ENCODE peak calls at places on chromosomes 6 and 20, in six cellular contexts. One of them, this sample, is unnamed.

GRCh38 chr6:34455831-34456230 is 10.0 kb upstream of the PACSIN1 start:
- DNase-seq in neuronal stem cell: no peak
- DNase-seq in GM23248: no peak
- DNase-seq in IMR-90: no peak
- DNase-seq in H9: no peak
- DNase-seq in endothelial cell of umbilical vein: no peak
- DNase-seq in this sample: no peak

GRCh38 chr6:24927985-24928735 is 7.6 kb downstream of the RIPOR2 start:
- DNase-seq in neuronal stem cell: no peak
- DNase-seq in GM23248: peak
- DNase-seq in IMR-90: peak
- DNase-seq in H9: no peak
- DNase-seq in endothelial cell of umbilical vein: no peak
- DNase-seq in this sample: no peak

GRCh38 chr20:33744773-33745385 is 13.1 kb downstream of the ZNF341 start:
- DNase-seq in neuronal stem cell: no peak
- DNase-seq in GM23248: no peak
- DNase-seq in IMR-90: no peak
- DNase-seq in H9: no peak
- DNase-seq in endothelial cell of umbilical vein: no peak
- DNase-seq in this sample: peak

GRCh38 chr6:99114769-99115406 is 167.1 kb upstream of the FBXL4 start:
- DNase-seq in neuronal stem cell: no peak
- DNase-seq in GM23248: no peak
- DNase-seq in IMR-90: no peak
- DNase-seq in H9: no peak
- DNase-seq in endothelial cell of umbilical vein: no peak
- DNase-seq in this sample: no peak

GRCh38 chr6:161508341-161508740 is 234.5 kb upstream of the AGPAT4 start:
- DNase-seq in neuronal stem cell: no peak
- DNase-seq in GM23248: no peak
- DNase-seq in IMR-90: no peak
- DNase-seq in H9: no peak
- DNase-seq in endothelial cell of umbilical vein: no peak
- DNase-seq in this sample: no peak

GRCh38 chr6:82220167-82220566 is 27.4 kb downstream of the IBTK start:
- DNase-seq in neuronal stem cell: no peak
- DNase-seq in GM23248: no peak
- DNase-seq in IMR-90: no peak
- DNase-seq in H9: no peak
- DNase-seq in endothelial cell of umbilical vein: no peak
- DNase-seq in this sample: no peak

GRCh38 chr6:80725156-80725930 is 618.9 kb downstream of the BCKDHB start:
- DNase-seq in neuronal stem cell: no peak
- DNase-seq in GM23248: peak
- DNase-seq in IMR-90: peak
- DNase-seq in H9: no peak
- DNase-seq in endothelial cell of umbilical vein: no peak
- DNase-seq in this sample: peak

GRCh38 chr20:64260239-64260638 is 4.7 kb downstream of the PCMTD2 start:
- DNase-seq in neuronal stem cell: no peak
- DNase-seq in GM23248: no peak
- DNase-seq in IMR-90: no peak
- DNase-seq in H9: no peak
- DNase-seq in endothelial cell of umbilical vein: no peak
- DNase-seq in this sample: no peak

GRCh38 chr6:63927538-63927937 is 291.9 kb downstream of the PHF3 start:
- DNase-seq in neuronal stem cell: no peak
- DNase-seq in GM23248: no peak
- DNase-seq in IMR-90: no peak
- DNase-seq in H9: no peak
- DNase-seq in endothelial cell of umbilical vein: no peak
- DNase-seq in this sample: no peak

GRCh38 chr6:63926950-63927349 is 291.3 kb downstream of the PHF3 start:
- DNase-seq in neuronal stem cell: no peak
- DNase-seq in GM23248: no peak
- DNase-seq in IMR-90: no peak
- DNase-seq in H9: no peak
- DNase-seq in endothelial cell of umbilical vein: no peak
- DNase-seq in this sample: no peak

GRCh38 chr6:63919556-63920110 is 284.0 kb downstream of the PHF3 start:
- DNase-seq in neuronal stem cell: no peak
- DNase-seq in GM23248: no peak
- DNase-seq in IMR-90: no peak
- DNase-seq in H9: no peak
- DNase-seq in endothelial cell of umbilical vein: no peak
- DNase-seq in this sample: no peak

GRCh38 chr6:63926258-63926657 is 290.7 kb downstream of the PHF3 start:
- DNase-seq in neuronal stem cell: no peak
- DNase-seq in GM23248: no peak
- DNase-seq in IMR-90: no peak
- DNase-seq in H9: no peak
- DNase-seq in endothelial cell of umbilical vein: no peak
- DNase-seq in this sample: no peak

DNA sequence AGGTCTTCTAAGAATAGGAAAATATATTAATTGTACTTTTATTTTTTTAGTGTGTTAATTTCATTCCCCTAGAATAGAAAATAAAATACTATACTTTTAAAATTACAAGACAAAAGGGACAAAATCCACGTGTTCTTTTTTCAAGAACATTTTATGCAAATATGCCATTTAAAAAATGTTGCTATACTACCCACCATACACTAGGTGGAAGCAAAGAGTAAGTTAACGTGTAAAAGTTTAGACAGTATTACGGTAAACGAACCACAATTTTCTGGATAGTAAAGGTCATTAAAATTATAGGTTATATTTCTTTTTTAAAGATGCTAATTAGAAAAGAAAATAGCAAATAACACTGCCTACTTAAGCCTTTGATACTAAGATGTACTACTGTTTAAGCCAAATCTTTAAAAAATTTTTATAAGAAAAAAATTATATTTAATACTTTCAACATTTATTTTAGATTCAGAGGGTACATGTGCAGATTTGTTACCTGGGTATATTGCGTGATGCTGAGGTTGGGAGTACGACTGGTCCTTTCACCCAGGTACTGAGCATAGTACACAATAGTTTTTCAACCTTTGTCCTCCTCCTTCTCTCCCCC is 287.6 kb downstream of the PHF3 start:
- DNase-seq in neuronal stem cell: no peak
- DNase-seq in GM23248: peak
- DNase-seq in IMR-90: peak
- DNase-seq in H9: no peak
- DNase-seq in endothelial cell of umbilical vein: peak
- DNase-seq in this sample: peak
- H3K27ac ChIP-seq in neuronal stem cell: no peak
- H3K27ac ChIP-seq in GM23248: no peak
- H3K27ac ChIP-seq in IMR-90: no peak
- H3K27ac ChIP-seq in H9: no peak
- H3K27ac ChIP-seq in endothelial cell of umbilical vein: no peak
- H3K27ac ChIP-seq in this sample: no peak

DNA sequence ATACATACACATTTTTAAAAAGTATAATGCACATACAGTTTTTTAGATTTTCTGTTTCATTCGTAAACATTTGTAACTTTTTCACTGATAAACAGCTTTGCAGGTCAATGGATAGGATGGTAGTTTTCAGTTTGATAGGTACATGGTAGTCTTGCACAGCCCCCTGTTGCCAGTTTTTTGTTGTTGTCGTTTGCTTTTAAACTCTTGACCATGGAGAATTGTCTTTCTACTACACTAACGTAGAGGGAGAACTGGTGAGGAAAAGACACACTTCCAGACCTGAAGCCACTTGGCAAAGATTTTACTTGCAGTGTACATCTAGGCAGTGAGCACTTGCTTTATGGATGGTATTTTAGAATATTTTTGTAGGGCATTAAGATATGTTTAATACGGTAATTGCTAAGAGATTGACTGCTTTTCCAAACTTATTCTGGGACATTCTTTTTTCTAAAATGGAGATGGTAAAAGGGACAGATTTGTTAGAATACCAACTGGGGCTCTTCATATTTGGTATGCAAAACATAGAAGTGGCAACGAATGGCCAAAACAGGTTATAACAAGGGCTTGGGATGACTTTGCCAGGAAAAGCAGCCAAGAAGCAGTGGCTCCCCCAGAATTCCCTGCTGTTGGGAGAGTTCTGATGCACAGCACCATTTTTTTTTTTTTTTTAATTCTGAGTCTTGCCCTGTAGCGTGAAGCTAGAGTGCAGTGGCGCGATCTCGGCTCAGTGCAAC is 1.5 kb downstream of the PYGB start:
- DNase-seq in neuronal stem cell: no peak
- DNase-seq in GM23248: peak
- DNase-seq in IMR-90: peak
- DNase-seq in H9: peak
- DNase-seq in endothelial cell of umbilical vein: peak
- DNase-seq in this sample: peak
- H2AFZ ChIP-seq in neuronal stem cell: no peak
- H2AFZ ChIP-seq in GM23248: peak
- H2AFZ ChIP-seq in IMR-90: no peak
- H2AFZ ChIP-seq in H9: no peak
- H2AFZ ChIP-seq in endothelial cell of umbilical vein: no peak
- H2AFZ ChIP-seq in this sample: no peak

GRCh38 chr6:76594109-76594508 is 521.6 kb upstream of the IMPG1 start:
- DNase-seq in neuronal stem cell: no peak
- DNase-seq in GM23248: no peak
- DNase-seq in IMR-90: no peak
- DNase-seq in H9: no peak
- DNase-seq in endothelial cell of umbilical vein: no peak
- DNase-seq in this sample: no peak

GRCh38 chr6:76592561-76592960 is 520.1 kb upstream of the IMPG1 start:
- DNase-seq in neuronal stem cell: no peak
- DNase-seq in GM23248: peak
- DNase-seq in IMR-90: no peak
- DNase-seq in H9: no peak
- DNase-seq in endothelial cell of umbilical vein: peak
- DNase-seq in this sample: no peak

GRCh38 chr6:76593668-76594067 is 521.2 kb upstream of the IMPG1 start:
- DNase-seq in neuronal stem cell: no peak
- DNase-seq in GM23248: no peak
- DNase-seq in IMR-90: no peak
- DNase-seq in H9: no peak
- DNase-seq in endothelial cell of umbilical vein: no peak
- DNase-seq in this sample: no peak
- H3K27ac ChIP-seq in neuronal stem cell: no peak
- H3K27ac ChIP-seq in GM23248: no peak
- H3K27ac ChIP-seq in IMR-90: no peak
- H3K27ac ChIP-seq in H9: no peak
- H3K27ac ChIP-seq in endothelial cell of umbilical vein: no peak
- H3K27ac ChIP-seq in this sample: no peak

DNA sequence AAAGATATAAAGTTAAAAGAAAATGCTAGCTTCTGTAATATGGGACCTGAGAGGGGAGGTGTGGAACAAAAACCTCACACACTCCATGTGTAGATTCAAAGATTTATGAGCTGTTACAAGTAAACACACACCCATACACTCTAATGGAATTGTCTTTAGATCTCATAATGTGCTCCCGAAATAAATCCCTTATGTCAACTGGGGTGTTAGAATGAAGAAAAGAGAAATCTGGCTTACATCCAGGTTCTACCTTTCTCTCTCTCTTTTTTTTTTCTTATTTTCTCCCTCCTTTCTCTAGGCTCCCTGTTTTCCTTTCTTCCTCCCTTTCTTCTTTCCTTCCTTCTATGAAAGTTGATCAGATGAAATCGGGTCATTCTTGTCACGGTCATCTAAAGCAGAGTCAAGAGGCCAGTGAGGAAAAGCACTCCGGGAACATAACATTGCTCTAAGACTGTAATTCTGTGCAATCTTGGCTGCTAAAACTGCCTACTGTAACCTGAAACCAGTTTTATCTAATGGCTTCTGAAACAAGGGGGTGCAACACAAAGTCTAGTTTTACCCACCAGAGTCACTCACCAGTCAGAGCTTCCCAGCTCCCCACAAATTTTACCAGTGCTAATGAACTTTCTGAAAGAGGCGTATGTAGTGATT is 68.3 kb upstream of the BTBD3 start:
- DNase-seq in neuronal stem cell: no peak
- DNase-seq in GM23248: peak
- DNase-seq in IMR-90: peak
- DNase-seq in H9: no peak
- DNase-seq in endothelial cell of umbilical vein: no peak
- DNase-seq in this sample: no peak
- H2AFZ ChIP-seq in neuronal stem cell: no peak
- H2AFZ ChIP-seq in GM23248: peak
- H2AFZ ChIP-seq in IMR-90: no peak
- H2AFZ ChIP-seq in H9: peak
- H2AFZ ChIP-seq in endothelial cell of umbilical vein: no peak
- H2AFZ ChIP-seq in this sample: no peak

GRCh38 chr6:90370493-90370959 is 73.9 kb upstream of the BACH2 start:
- DNase-seq in neuronal stem cell: no peak
- DNase-seq in GM23248: peak
- DNase-seq in IMR-90: peak
- DNase-seq in H9: no peak
- DNase-seq in endothelial cell of umbilical vein: no peak
- DNase-seq in this sample: no peak

GRCh38 chr6:90368001-90368400 is 71.4 kb upstream of the BACH2 start:
- DNase-seq in neuronal stem cell: no peak
- DNase-seq in GM23248: no peak
- DNase-seq in IMR-90: no peak
- DNase-seq in H9: no peak
- DNase-seq in endothelial cell of umbilical vein: no peak
- DNase-seq in this sample: no peak

GRCh38 chr6:90369024-90369519 is 72.4 kb upstream of the BACH2 start:
- DNase-seq in neuronal stem cell: peak
- DNase-seq in GM23248: peak
- DNase-seq in IMR-90: peak
- DNase-seq in H9: peak
- DNase-seq in endothelial cell of umbilical vein: peak
- DNase-seq in this sample: peak

GRCh38 chr6:90369651-90370050 is 73.0 kb upstream of the BACH2 start:
- DNase-seq in neuronal stem cell: no peak
- DNase-seq in GM23248: no peak
- DNase-seq in IMR-90: no peak
- DNase-seq in H9: no peak
- DNase-seq in endothelial cell of umbilical vein: no peak
- DNase-seq in this sample: no peak

GRCh38 chr6:90368601-90369000 is 72.0 kb upstream of the BACH2 start:
- DNase-seq in neuronal stem cell: no peak
- DNase-seq in GM23248: peak
- DNase-seq in IMR-90: peak
- DNase-seq in H9: no peak
- DNase-seq in endothelial cell of umbilical vein: no peak
- DNase-seq in this sample: no peak
- H3K27ac ChIP-seq in neuronal stem cell: no peak
- H3K27ac ChIP-seq in GM23248: peak
- H3K27ac ChIP-seq in IMR-90: no peak
- H3K27ac ChIP-seq in H9: peak
- H3K27ac ChIP-seq in endothelial cell of umbilical vein: peak
- H3K27ac ChIP-seq in this sample: peak